ENCODE peak calls at places on chromosomes 1 and 21, in five cellular contexts. One of them, this sample, is unnamed.
A peak's percentile ranks its signal among the peaks of the same experiment; 100 is the strongest.

GRCh38 chr21:35014302-35015044 is 34.6 kb downstream of the RUNX1 start:
- DNase-seq in mesenchymal stem cell: no peak
- DNase-seq in ovary: no peak
- DNase-seq in 8988T: no peak
- DNase-seq in amniotic epithelial cell: peak; percentile 56
- DNase-seq in this sample: no peak

GRCh38 chr1:15803380-15803779 is 4.1 kb downstream of the UQCRHL start:
- DNase-seq in ovary: no peak
- DNase-seq in 8988T: no peak
- DNase-seq in amniotic epithelial cell: no peak
- DNase-seq in mesenchymal stem cell: peak; percentile 44
- DNase-seq in this sample: no peak

GRCh38 chr1:77031101-77031662 is 163.9 kb downstream of the ST6GALNAC5 start:
- DNase-seq in mesenchymal stem cell: peak; percentile 58
- DNase-seq in amniotic epithelial cell: peak; percentile 86
- DNase-seq in ovary: no peak
- DNase-seq in 8988T: no peak
- DNase-seq in this sample: no peak

GRCh38 chr1:243944429-243945160 is 94.6 kb upstream of the AKT3 start:
- DNase-seq in amniotic epithelial cell: peak; percentile 61
- DNase-seq in mesenchymal stem cell: peak; percentile 54
- DNase-seq in 8988T: no peak
- DNase-seq in ovary: no peak
- DNase-seq in this sample: no peak

GRCh38 chr1:61079898-61080336 is 2.4 kb upstream of the NFIA start:
- DNase-seq in mesenchymal stem cell: peak; percentile 80
- DNase-seq in amniotic epithelial cell: peak; percentile 86
- DNase-seq in 8988T: no peak
- DNase-seq in ovary: peak; percentile 91
- DNase-seq in this sample: peak; percentile 53

GRCh38 chr1:211654838-211655787 is 20.3 kb downstream of the NEK2 start:
- DNase-seq in ovary: peak; percentile 93
- DNase-seq in mesenchymal stem cell: peak; percentile 81
- DNase-seq in amniotic epithelial cell: peak; percentile 75
- DNase-seq in 8988T: no peak
- DNase-seq in this sample: peak; percentile 93

GRCh38 chr1:43565600-43566360 is 35.1 kb downstream of the PTPRF start:
- DNase-seq in ovary: peak; percentile 81
- DNase-seq in amniotic epithelial cell: peak; percentile 48
- DNase-seq in 8988T: no peak
- DNase-seq in mesenchymal stem cell: peak; percentile 58
- DNase-seq in this sample: peak; percentile 69

GRCh38 chr1:5271264-5271663 is 616.9 kb downstream of the AJAP1 start:
- DNase-seq in mesenchymal stem cell: no peak
- DNase-seq in ovary: no peak
- DNase-seq in amniotic epithelial cell: no peak
- DNase-seq in 8988T: no peak
- DNase-seq in this sample: no peak

GRCh38 chr1:193729429-193729828 is 543.0 kb upstream of the B3GALT2 start:
- DNase-seq in amniotic epithelial cell: no peak
- DNase-seq in mesenchymal stem cell: peak; percentile 44
- DNase-seq in 8988T: no peak
- DNase-seq in ovary: no peak
- DNase-seq in this sample: no peak

GRCh38 chr1:42379794-42380616 is 587 bp upstream of the RIMKLA start:
- DNase-seq in mesenchymal stem cell: peak; percentile 43
- DNase-seq in amniotic epithelial cell: peak; percentile 31
- DNase-seq in 8988T: peak; percentile 41
- DNase-seq in ovary: no peak
- DNase-seq in this sample: no peak

GRCh38 chr1:164647211-164647610 is 88.2 kb downstream of the PBX1 start:
- DNase-seq in ovary: no peak
- DNase-seq in mesenchymal stem cell: no peak
- DNase-seq in 8988T: no peak
- DNase-seq in amniotic epithelial cell: no peak
- DNase-seq in this sample: no peak

This sample was measured in mesothelial cell of epicardium.